ENCODE peak calls at places on chromosomes 11 and 22, in five cellular contexts. One of them, this sample, is unnamed.
A peak's percentile ranks its signal among the peaks of the same experiment; 100 is the strongest.

GRCh38 chr11:11318479-11318878 is 34.6 kb downstream of the CSNK2A3 start:
- DNase-seq in fibroblast of lung: no peak
- DNase-seq in HepG2: no peak
- DNase-seq in H9: no peak
- DNase-seq in trophoblast cell: no peak
- DNase-seq in this sample: no peak

GRCh38 chr11:106828976-106829375 is 189.3 kb downstream of the GUCY1A2 start:
- DNase-seq in trophoblast cell: no peak
- DNase-seq in fibroblast of lung: peak; percentile 35
- DNase-seq in H9: no peak
- DNase-seq in HepG2: no peak
- DNase-seq in this sample: no peak

GRCh38 chr11:65662802-65663633 is at the start of gene RELA:
- DNase-seq in H9: peak; percentile 92
- DNase-seq in HepG2: peak; percentile 81
- DNase-seq in trophoblast cell: peak; percentile 87
- DNase-seq in fibroblast of lung: peak; percentile 92
- DNase-seq in this sample: peak; percentile 95

GRCh38 chr22:24107668-24108067 is 73.6 kb upstream of the SUSD2 start:
- DNase-seq in trophoblast cell: no peak
- DNase-seq in HepG2: no peak
- DNase-seq in fibroblast of lung: peak; percentile 81
- DNase-seq in H9: no peak
- DNase-seq in this sample: peak; percentile 53

GRCh38 chr11:36339899-36340298 is 43.8 kb downstream of the PRR5L start:
- DNase-seq in trophoblast cell: no peak
- DNase-seq in H9: no peak
- DNase-seq in fibroblast of lung: no peak
- DNase-seq in HepG2: no peak
- DNase-seq in this sample: no peak

GRCh38 chr11:12822623-12823022 is 148.4 kb downstream of the TEAD1 start:
- DNase-seq in H9: no peak
- DNase-seq in fibroblast of lung: no peak
- DNase-seq in trophoblast cell: no peak
- DNase-seq in HepG2: no peak
- DNase-seq in this sample: no peak

GRCh38 chr11:124467376-124468061 is 22.0 kb upstream of the OR8B8 start:
- DNase-seq in HepG2: no peak
- DNase-seq in H9: no peak
- DNase-seq in trophoblast cell: no peak
- DNase-seq in fibroblast of lung: peak; percentile 0
- DNase-seq in this sample: no peak

GRCh38 chr11:31822604-31823371 is 11.7 kb upstream of the PAX6 start:
- DNase-seq in trophoblast cell: no peak
- DNase-seq in fibroblast of lung: no peak
- DNase-seq in H9: peak; percentile 50
- DNase-seq in HepG2: no peak
- DNase-seq in this sample: no peak

GRCh38 chr11:69950120-69950519 is 128.0 kb upstream of the ANO1 start:
- DNase-seq in HepG2: peak; percentile 20
- DNase-seq in trophoblast cell: no peak
- DNase-seq in fibroblast of lung: no peak
- DNase-seq in H9: peak; percentile 85
- DNase-seq in this sample: peak; percentile 47

GRCh38 chr11:85827768-85828639 is 17.1 kb upstream of the SYTL2 start:
- DNase-seq in HepG2: no peak
- DNase-seq in H9: no peak
- DNase-seq in trophoblast cell: peak; percentile 21
- DNase-seq in fibroblast of lung: peak; percentile 92
- DNase-seq in this sample: peak; percentile 83

GRCh38 chr11:72410956-72411355 is 23.4 kb downstream of the CLPB start:
- DNase-seq in H9: no peak
- DNase-seq in trophoblast cell: no peak
- DNase-seq in HepG2: no peak
- DNase-seq in fibroblast of lung: no peak
- DNase-seq in this sample: no peak

GRCh38 chr11:61698173-61698965 is 18.2 kb downstream of the DAGLA start:
- DNase-seq in H9: no peak
- DNase-seq in fibroblast of lung: no peak
- DNase-seq in HepG2: no peak
- DNase-seq in trophoblast cell: no peak
- DNase-seq in this sample: no peak

GRCh38 chr22:44620129-44620840 is 81.7 kb upstream of the PRR5 start:
- DNase-seq in H9: peak; percentile 87
- DNase-seq in trophoblast cell: no peak
- DNase-seq in HepG2: peak; percentile 49
- DNase-seq in fibroblast of lung: peak; percentile 65
- DNase-seq in this sample: peak; percentile 5

DNA sequence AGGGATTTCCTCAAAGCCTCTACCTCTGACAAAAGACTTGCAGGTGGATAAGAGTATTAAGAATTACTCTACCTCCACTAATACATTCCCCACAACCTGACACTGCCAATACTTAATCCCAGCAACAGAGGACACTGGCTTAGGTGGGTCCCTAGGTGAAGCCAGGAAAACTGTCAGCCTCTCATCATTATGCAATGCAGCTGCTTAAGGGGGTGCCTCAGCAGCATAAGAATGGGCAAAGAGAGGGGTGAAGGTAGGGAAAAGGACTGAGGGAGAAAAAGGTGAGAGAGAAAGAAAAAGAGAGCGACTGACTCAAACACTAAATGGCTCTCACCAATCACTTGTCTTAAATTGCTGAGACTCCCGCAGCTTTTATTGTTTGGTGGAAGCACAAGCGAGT is 64.7 kb upstream of the CHRM4 start:
- DNase-seq in fibroblast of lung: no peak
- DNase-seq in trophoblast cell: no peak
- DNase-seq in HepG2: no peak
- DNase-seq in H9: no peak
- DNase-seq in this sample: no peak
- H3K27ac ChIP-seq in fibroblast of lung: no peak overlapping the region
- H3K27ac ChIP-seq in trophoblast cell: no peak overlapping the region
- H3K27ac ChIP-seq in HepG2: no peak overlapping the region
- H3K27ac ChIP-seq in H9: no peak overlapping the region
- H3K27ac ChIP-seq in this sample: no peak overlapping the region

DNA sequence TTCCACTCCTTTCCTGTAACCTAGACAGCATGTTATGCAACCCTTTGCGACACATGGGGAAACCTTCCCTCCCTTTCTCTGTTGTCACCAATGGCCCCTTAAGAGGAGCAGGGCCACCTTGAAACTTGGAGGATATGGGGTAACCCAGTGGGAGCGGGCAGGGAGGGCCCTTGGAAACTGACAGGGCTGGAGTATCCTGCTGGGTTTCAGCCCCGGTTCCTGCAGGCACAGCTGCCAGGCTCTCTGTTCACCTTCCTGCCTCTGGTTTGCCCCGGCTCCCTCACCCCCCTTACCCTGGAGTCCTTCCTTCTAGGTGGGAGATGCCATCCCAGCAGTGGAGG is 1.5 kb downstream of the PRDX5 start:
- DNase-seq in trophoblast cell: no peak
- DNase-seq in HepG2: no peak
- DNase-seq in fibroblast of lung: no peak
- DNase-seq in H9: no peak
- DNase-seq in this sample: no peak
- H3K9ac ChIP-seq in trophoblast cell: no peak overlapping the region
- H3K9ac ChIP-seq in HepG2: peak overlapping the region; percentile 94
- H3K9ac ChIP-seq in fibroblast of lung: no peak overlapping the region
- H3K9ac ChIP-seq in H9: no peak overlapping the region
- H3K9ac ChIP-seq in this sample: peak overlapping the region; percentile 81

DNA sequence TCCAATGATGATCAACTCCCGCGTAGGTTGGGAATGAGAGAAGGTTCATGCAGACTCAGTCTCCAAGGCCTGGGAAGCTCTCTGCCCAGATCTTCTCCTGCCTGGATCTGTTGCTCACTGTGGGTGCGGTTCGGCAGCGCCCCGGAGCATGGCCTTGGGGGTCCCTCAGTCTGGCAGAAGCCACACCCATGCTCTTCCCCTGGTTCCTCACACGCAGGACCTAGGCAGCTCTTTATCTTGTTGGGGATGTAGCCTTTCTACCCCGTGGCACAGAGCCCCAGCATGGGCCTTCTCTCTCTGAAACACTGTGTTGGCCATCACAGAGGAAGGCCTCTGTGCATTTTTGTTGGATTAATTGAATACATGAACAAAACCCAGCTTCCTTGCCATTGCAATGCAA is 1461.6 kb downstream of the BRD1 start:
- DNase-seq in H9: no peak
- DNase-seq in trophoblast cell: no peak
- DNase-seq in HepG2: no peak
- DNase-seq in fibroblast of lung: no peak
- DNase-seq in this sample: no peak
- H3K4me2 ChIP-seq in H9: no peak overlapping the region
- H3K4me2 ChIP-seq in trophoblast cell: no peak overlapping the region
- H3K4me2 ChIP-seq in HepG2: no peak overlapping the region
- H3K4me2 ChIP-seq in fibroblast of lung: no peak overlapping the region
- H3K4me2 ChIP-seq in this sample: no peak overlapping the region

DNA sequence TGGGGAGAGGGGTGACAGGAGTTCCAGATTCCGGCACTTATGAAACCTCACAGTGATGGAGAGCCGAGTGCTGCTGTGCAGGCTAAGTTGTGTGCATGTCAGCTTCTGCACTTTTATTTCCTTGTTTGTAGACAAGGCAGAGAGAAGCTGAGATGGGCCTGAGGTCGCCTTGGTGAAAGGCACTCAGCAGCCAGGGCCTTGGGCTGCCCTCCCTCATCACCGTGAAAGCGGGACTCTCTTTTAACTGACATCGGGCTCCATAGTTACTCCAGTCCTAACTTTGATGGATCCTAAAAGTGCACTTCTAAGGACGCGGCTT is 7.6 kb downstream of the CD81 start:
- DNase-seq in fibroblast of lung: no peak
- DNase-seq in H9: no peak
- DNase-seq in HepG2: no peak
- DNase-seq in trophoblast cell: no peak
- DNase-seq in this sample: no peak
- H3K27ac ChIP-seq in fibroblast of lung: no peak overlapping the region
- H3K27ac ChIP-seq in H9: no peak overlapping the region
- H3K27ac ChIP-seq in HepG2: no peak overlapping the region
- H3K27ac ChIP-seq in trophoblast cell: no peak overlapping the region
- H3K27ac ChIP-seq in this sample: no peak overlapping the region